ENCODE peak calls at places on chromosomes 11 and 22, in nine cellular contexts. One of them, this sample, is unnamed.

GRCh38 chr11:14905104-14906033 is 13.3 kb upstream of the CYP2R1 start:
- DNase-seq in psoas muscle: peak; percentile 57
- DNase-seq in hypothalamus: peak; percentile 10
- DNase-seq in dorsolateral prefrontal cortex: peak; percentile 32
- DNase-seq in breast epithelium: no peak
- DNase-seq in naive B cell: peak; percentile 95
- DNase-seq in NCI-H1105 treated with DMSO at 0.1 percent for 48 hours: no peak
- DNase-seq in GM12865: peak; percentile 90
- DNase-seq in activated CD4-positive, alpha-beta T cell treated with anti-CD3 and anti-CD28 coated beads for 24 hours: peak; percentile 45
- DNase-seq in this sample: peak; percentile 53

GRCh38 chr22:20606041-20606783 is 98.8 kb downstream of the MED15 start:
- DNase-seq in psoas muscle: no peak
- DNase-seq in hypothalamus: peak; percentile 19
- DNase-seq in dorsolateral prefrontal cortex: no peak
- DNase-seq in breast epithelium: peak; percentile 89
- DNase-seq in naive B cell: peak; percentile 38
- DNase-seq in NCI-H1105 treated with DMSO at 0.1 percent for 48 hours: peak; percentile 49
- DNase-seq in GM12865: peak; percentile 89
- DNase-seq in activated CD4-positive, alpha-beta T cell treated with anti-CD3 and anti-CD28 coated beads for 24 hours: peak; percentile 50
- DNase-seq in this sample: peak; percentile 44

GRCh38 chr11:35206616-35207015 is 67.6 kb downstream of the CD44 start:
- DNase-seq in psoas muscle: no peak
- DNase-seq in hypothalamus: no peak
- DNase-seq in dorsolateral prefrontal cortex: no peak
- DNase-seq in breast epithelium: no peak
- DNase-seq in naive B cell: no peak
- DNase-seq in NCI-H1105 treated with DMSO at 0.1 percent for 48 hours: no peak
- DNase-seq in GM12865: no peak
- DNase-seq in activated CD4-positive, alpha-beta T cell treated with anti-CD3 and anti-CD28 coated beads for 24 hours: no peak
- DNase-seq in this sample: no peak

GRCh38 chr11:100925935-100926334 is 203.7 kb downstream of the PGR start:
- DNase-seq in psoas muscle: no peak
- DNase-seq in hypothalamus: no peak
- DNase-seq in dorsolateral prefrontal cortex: no peak
- DNase-seq in breast epithelium: no peak
- DNase-seq in naive B cell: no peak
- DNase-seq in NCI-H1105 treated with DMSO at 0.1 percent for 48 hours: no peak
- DNase-seq in GM12865: peak; percentile 65
- DNase-seq in activated CD4-positive, alpha-beta T cell treated with anti-CD3 and anti-CD28 coated beads for 24 hours: no peak
- DNase-seq in this sample: no peak

GRCh38 chr11:12717851-12718291 is 43.6 kb downstream of the TEAD1 start:
- DNase-seq in psoas muscle: no peak
- DNase-seq in hypothalamus: no peak
- DNase-seq in dorsolateral prefrontal cortex: no peak
- DNase-seq in breast epithelium: no peak
- DNase-seq in naive B cell: no peak
- DNase-seq in NCI-H1105 treated with DMSO at 0.1 percent for 48 hours: no peak
- DNase-seq in GM12865: peak; percentile 97
- DNase-seq in activated CD4-positive, alpha-beta T cell treated with anti-CD3 and anti-CD28 coated beads for 24 hours: peak; percentile 2
- DNase-seq in this sample: peak; percentile 1

GRCh38 chr11:17979770-17980371 is 33.0 kb downstream of the SERGEF start:
- DNase-seq in psoas muscle: no peak
- DNase-seq in hypothalamus: no peak
- DNase-seq in dorsolateral prefrontal cortex: no peak
- DNase-seq in breast epithelium: no peak
- DNase-seq in naive B cell: peak; percentile 20
- DNase-seq in NCI-H1105 treated with DMSO at 0.1 percent for 48 hours: peak; percentile 67
- DNase-seq in GM12865: peak; percentile 41
- DNase-seq in activated CD4-positive, alpha-beta T cell treated with anti-CD3 and anti-CD28 coated beads for 24 hours: no peak
- DNase-seq in this sample: no peak

GRCh38 chr22:27456696-27457503 is 344.7 kb downstream of the MN1 start:
- DNase-seq in psoas muscle: no peak
- DNase-seq in hypothalamus: no peak
- DNase-seq in dorsolateral prefrontal cortex: no peak
- DNase-seq in breast epithelium: no peak
- DNase-seq in naive B cell: no peak
- DNase-seq in NCI-H1105 treated with DMSO at 0.1 percent for 48 hours: peak; percentile 1
- DNase-seq in GM12865: no peak
- DNase-seq in activated CD4-positive, alpha-beta T cell treated with anti-CD3 and anti-CD28 coated beads for 24 hours: no peak
- DNase-seq in this sample: no peak

GRCh38 chr11:72637926-72638325 is 36.3 kb downstream of the PDE2A start:
- DNase-seq in psoas muscle: no peak
- DNase-seq in hypothalamus: no peak
- DNase-seq in dorsolateral prefrontal cortex: no peak
- DNase-seq in breast epithelium: no peak
- DNase-seq in naive B cell: no peak
- DNase-seq in NCI-H1105 treated with DMSO at 0.1 percent for 48 hours: no peak
- DNase-seq in GM12865: no peak
- DNase-seq in activated CD4-positive, alpha-beta T cell treated with anti-CD3 and anti-CD28 coated beads for 24 hours: no peak
- DNase-seq in this sample: no peak

GRCh38 chr11:16960250-16960649 is 54.0 kb downstream of the PLEKHA7 start:
- DNase-seq in psoas muscle: no peak
- DNase-seq in hypothalamus: no peak
- DNase-seq in dorsolateral prefrontal cortex: no peak
- DNase-seq in breast epithelium: no peak
- DNase-seq in naive B cell: no peak
- DNase-seq in NCI-H1105 treated with DMSO at 0.1 percent for 48 hours: no peak
- DNase-seq in GM12865: no peak
- DNase-seq in activated CD4-positive, alpha-beta T cell treated with anti-CD3 and anti-CD28 coated beads for 24 hours: no peak
- DNase-seq in this sample: no peak

GRCh38 chr11:43984519-43985385 is 42.3 kb downstream of the C11orf96 start:
- DNase-seq in psoas muscle: no peak
- DNase-seq in hypothalamus: no peak
- DNase-seq in dorsolateral prefrontal cortex: no peak
- DNase-seq in breast epithelium: no peak
- DNase-seq in naive B cell: no peak
- DNase-seq in NCI-H1105 treated with DMSO at 0.1 percent for 48 hours: peak; percentile 46
- DNase-seq in GM12865: no peak
- DNase-seq in activated CD4-positive, alpha-beta T cell treated with anti-CD3 and anti-CD28 coated beads for 24 hours: no peak
- DNase-seq in this sample: no peak

GRCh38 chr11:19966927-19967326 is 193.3 kb downstream of the DBX1 start:
- DNase-seq in psoas muscle: no peak
- DNase-seq in hypothalamus: no peak
- DNase-seq in dorsolateral prefrontal cortex: no peak
- DNase-seq in breast epithelium: no peak
- DNase-seq in naive B cell: no peak
- DNase-seq in NCI-H1105 treated with DMSO at 0.1 percent for 48 hours: no peak
- DNase-seq in GM12865: no peak
- DNase-seq in activated CD4-positive, alpha-beta T cell treated with anti-CD3 and anti-CD28 coated beads for 24 hours: no peak
- DNase-seq in this sample: no peak

GRCh38 chr11:10623797-10624761 is 55.6 kb upstream of the LYVE1 start:
- DNase-seq in psoas muscle: no peak
- DNase-seq in hypothalamus: no peak
- DNase-seq in dorsolateral prefrontal cortex: no peak
- DNase-seq in breast epithelium: no peak
- DNase-seq in naive B cell: no peak
- DNase-seq in NCI-H1105 treated with DMSO at 0.1 percent for 48 hours: peak; percentile 36
- DNase-seq in GM12865: peak; percentile 34
- DNase-seq in activated CD4-positive, alpha-beta T cell treated with anti-CD3 and anti-CD28 coated beads for 24 hours: no peak
- DNase-seq in this sample: no peak

GRCh38 chr22:32557424-32557823 is 82.8 kb downstream of the FBXO7 start:
- DNase-seq in psoas muscle: no peak
- DNase-seq in hypothalamus: no peak
- DNase-seq in dorsolateral prefrontal cortex: no peak
- DNase-seq in breast epithelium: no peak
- DNase-seq in naive B cell: no peak
- DNase-seq in NCI-H1105 treated with DMSO at 0.1 percent for 48 hours: no peak
- DNase-seq in GM12865: no peak
- DNase-seq in activated CD4-positive, alpha-beta T cell treated with anti-CD3 and anti-CD28 coated beads for 24 hours: no peak
- DNase-seq in this sample: no peak

GRCh38 chr11:47399860-47400812 is 8.3 kb upstream of the SLC39A13 start:
- DNase-seq in psoas muscle: peak; percentile 54
- DNase-seq in hypothalamus: no peak
- DNase-seq in dorsolateral prefrontal cortex: no peak
- DNase-seq in breast epithelium: no peak
- DNase-seq in naive B cell: peak; percentile 53
- DNase-seq in NCI-H1105 treated with DMSO at 0.1 percent for 48 hours: no peak
- DNase-seq in GM12865: peak; percentile 59
- DNase-seq in activated CD4-positive, alpha-beta T cell treated with anti-CD3 and anti-CD28 coated beads for 24 hours: no peak
- DNase-seq in this sample: peak; percentile 32

GRCh38 chr22:36758792-36759271 is 17.1 kb downstream of the IFT27 start:
- DNase-seq in psoas muscle: no peak
- DNase-seq in hypothalamus: no peak
- DNase-seq in dorsolateral prefrontal cortex: peak; percentile 19
- DNase-seq in breast epithelium: no peak
- DNase-seq in naive B cell: no peak
- DNase-seq in NCI-H1105 treated with DMSO at 0.1 percent for 48 hours: no peak
- DNase-seq in GM12865: no peak
- DNase-seq in activated CD4-positive, alpha-beta T cell treated with anti-CD3 and anti-CD28 coated beads for 24 hours: no peak
- DNase-seq in this sample: no peak

GRCh38 chr11:30314625-30315024 is 8.3 kb upstream of the ARL14EP start:
- DNase-seq in psoas muscle: no peak
- DNase-seq in hypothalamus: no peak
- DNase-seq in dorsolateral prefrontal cortex: no peak
- DNase-seq in breast epithelium: no peak
- DNase-seq in naive B cell: no peak
- DNase-seq in NCI-H1105 treated with DMSO at 0.1 percent for 48 hours: no peak
- DNase-seq in GM12865: peak; percentile 11
- DNase-seq in activated CD4-positive, alpha-beta T cell treated with anti-CD3 and anti-CD28 coated beads for 24 hours: no peak
- DNase-seq in this sample: no peak

GRCh38 chr11:1618231-1618630 is 3.7 kb downstream of the KRTAP5-4 start:
- DNase-seq in psoas muscle: no peak
- DNase-seq in hypothalamus: no peak
- DNase-seq in dorsolateral prefrontal cortex: no peak
- DNase-seq in breast epithelium: no peak
- DNase-seq in naive B cell: no peak
- DNase-seq in NCI-H1105 treated with DMSO at 0.1 percent for 48 hours: no peak
- DNase-seq in GM12865: no peak
- DNase-seq in activated CD4-positive, alpha-beta T cell treated with anti-CD3 and anti-CD28 coated beads for 24 hours: no peak
- DNase-seq in this sample: no peak

GRCh38 chr22:31344369-31345330 is 1.5 kb downstream of the PATZ1 start:
- DNase-seq in psoas muscle: peak; percentile 68
- DNase-seq in hypothalamus: no peak
- DNase-seq in dorsolateral prefrontal cortex: no peak
- DNase-seq in breast epithelium: peak; percentile 55
- DNase-seq in naive B cell: peak; percentile 80
- DNase-seq in NCI-H1105 treated with DMSO at 0.1 percent for 48 hours: peak; percentile 15
- DNase-seq in GM12865: peak; percentile 39
- DNase-seq in activated CD4-positive, alpha-beta T cell treated with anti-CD3 and anti-CD28 coated beads for 24 hours: no peak
- DNase-seq in this sample: no peak

GRCh38 chr11:67431346-67432249 is 3.3 kb downstream of the RPS6KB2 start:
- DNase-seq in psoas muscle: no peak
- DNase-seq in hypothalamus: no peak
- DNase-seq in dorsolateral prefrontal cortex: no peak
- DNase-seq in breast epithelium: no peak
- DNase-seq in naive B cell: no peak
- DNase-seq in NCI-H1105 treated with DMSO at 0.1 percent for 48 hours: no peak
- DNase-seq in GM12865: no peak
- DNase-seq in activated CD4-positive, alpha-beta T cell treated with anti-CD3 and anti-CD28 coated beads for 24 hours: no peak
- DNase-seq in this sample: no peak

GRCh38 chr11:132028380-132029240 is 658.2 kb downstream of the NTM start:
- DNase-seq in psoas muscle: no peak
- DNase-seq in hypothalamus: no peak
- DNase-seq in dorsolateral prefrontal cortex: no peak
- DNase-seq in breast epithelium: no peak
- DNase-seq in naive B cell: no peak
- DNase-seq in NCI-H1105 treated with DMSO at 0.1 percent for 48 hours: peak; percentile 83
- DNase-seq in GM12865: peak; percentile 62
- DNase-seq in activated CD4-positive, alpha-beta T cell treated with anti-CD3 and anti-CD28 coated beads for 24 hours: no peak
- DNase-seq in this sample: no peak

GRCh38 chr11:68118753-68119448 is 2.3 kb downstream of the CHKA start:
- DNase-seq in psoas muscle: no peak
- DNase-seq in hypothalamus: no peak
- DNase-seq in dorsolateral prefrontal cortex: no peak
- DNase-seq in breast epithelium: no peak
- DNase-seq in naive B cell: peak; percentile 31
- DNase-seq in NCI-H1105 treated with DMSO at 0.1 percent for 48 hours: no peak
- DNase-seq in GM12865: peak; percentile 87
- DNase-seq in activated CD4-positive, alpha-beta T cell treated with anti-CD3 and anti-CD28 coated beads for 24 hours: no peak
- DNase-seq in this sample: no peak

GRCh38 chr22:24937114-24937513 is 9.4 kb downstream of the LHFPL7 start:
- DNase-seq in psoas muscle: no peak
- DNase-seq in hypothalamus: no peak
- DNase-seq in dorsolateral prefrontal cortex: no peak
- DNase-seq in breast epithelium: no peak
- DNase-seq in naive B cell: no peak
- DNase-seq in NCI-H1105 treated with DMSO at 0.1 percent for 48 hours: no peak
- DNase-seq in GM12865: peak; percentile 17
- DNase-seq in activated CD4-positive, alpha-beta T cell treated with anti-CD3 and anti-CD28 coated beads for 24 hours: no peak
- DNase-seq in this sample: no peak

GRCh38 chr22:19962909-19963806 is 21.5 kb upstream of the TXNRD2 start:
- DNase-seq in psoas muscle: peak; percentile 46
- DNase-seq in hypothalamus: no peak
- DNase-seq in dorsolateral prefrontal cortex: no peak
- DNase-seq in breast epithelium: peak; percentile 96
- DNase-seq in naive B cell: no peak
- DNase-seq in NCI-H1105 treated with DMSO at 0.1 percent for 48 hours: no peak
- DNase-seq in GM12865: no peak
- DNase-seq in activated CD4-positive, alpha-beta T cell treated with anti-CD3 and anti-CD28 coated beads for 24 hours: peak; percentile 33
- DNase-seq in this sample: no peak

GRCh38 chr11:118156531-118157185 is 4.0 kb upstream of the SCN4B start:
- DNase-seq in psoas muscle: no peak
- DNase-seq in hypothalamus: no peak
- DNase-seq in dorsolateral prefrontal cortex: peak; percentile 40
- DNase-seq in breast epithelium: no peak
- DNase-seq in naive B cell: no peak
- DNase-seq in NCI-H1105 treated with DMSO at 0.1 percent for 48 hours: no peak
- DNase-seq in GM12865: no peak
- DNase-seq in activated CD4-positive, alpha-beta T cell treated with anti-CD3 and anti-CD28 coated beads for 24 hours: no peak
- DNase-seq in this sample: no peak

GRCh38 chr11:36258730-36259360 is 30.4 kb downstream of the COMMD9 start:
- DNase-seq in psoas muscle: peak; percentile 69
- DNase-seq in hypothalamus: peak; percentile 62
- DNase-seq in dorsolateral prefrontal cortex: peak; percentile 59
- DNase-seq in breast epithelium: no peak
- DNase-seq in naive B cell: no peak
- DNase-seq in NCI-H1105 treated with DMSO at 0.1 percent for 48 hours: peak; percentile 12
- DNase-seq in GM12865: peak; percentile 35
- DNase-seq in activated CD4-positive, alpha-beta T cell treated with anti-CD3 and anti-CD28 coated beads for 24 hours: no peak
- DNase-seq in this sample: no peak

GRCh38 chr11:44889266-44889665 is 61.4 kb downstream of the TP53I11 start:
- DNase-seq in psoas muscle: no peak
- DNase-seq in hypothalamus: no peak
- DNase-seq in dorsolateral prefrontal cortex: no peak
- DNase-seq in breast epithelium: no peak
- DNase-seq in naive B cell: no peak
- DNase-seq in NCI-H1105 treated with DMSO at 0.1 percent for 48 hours: no peak
- DNase-seq in GM12865: no peak
- DNase-seq in activated CD4-positive, alpha-beta T cell treated with anti-CD3 and anti-CD28 coated beads for 24 hours: no peak
- DNase-seq in this sample: no peak

This sample was measured in activated T-helper 9 cell treated with anti-CD3 and anti-CD28 coated beads, Interleukin-2, amount 50 U/mL, for 16 hours.